ENCODE peak calls at places on chromosomes 1 and 21, in nine cellular contexts. B is lower lobe of right lung, W is esophagus squamous epithelium, J is WERI-Rb-1, D is AG10803, O is lower leg skin, S is HFF-Myc, G is coronary artery, U is cardiac fibroblast. I is an unnamed sample.

GRCh38 chr1:64019818-64020217 is 183.6 kb upstream of the UBE2U start:
- DNase-seq in S (no peak), W (no peak), D (peak), G (no peak), J (peak), B (no peak), U (peak), O (no peak), I (peak)

GRCh38 chr1:44786138-44786840 is 1.7 kb downstream of the BEST4 start:
- DNase-seq in B (peak), O (no peak), J (peak), U (peak), S (no peak), W (no peak), D (peak), G (peak), I (peak)

GRCh38 chr1:109299087-109299983 is 7.5 kb downstream of the MYBPHL start:
- DNase-seq in J (no peak), U (peak), B (no peak), S (no peak), G (no peak), D (peak), O (no peak), W (no peak), I (peak)

GRCh38 chr1:22808846-22809501 is 98.3 kb downstream of the EPHB2 start:
- DNase-seq in J (peak), D (peak), G (no peak), B (peak), O (no peak), S (peak), W (no peak), U (peak), I (peak)

GRCh38 chr1:207967703-207968102 is 56.8 kb upstream of the CD34 start:
- DNase-seq in B (no peak), U (no peak), J (no peak), S (no peak), O (no peak), G (no peak), D (no peak), W (no peak), I (no peak)

GRCh38 chr1:41980872-41981653 is 62.3 kb upstream of the HIVEP3 start:
- DNase-seq in O (peak), U (no peak), B (no peak), W (no peak), J (no peak), D (peak), S (no peak), G (no peak), I (peak)

GRCh38 chr1:21065851-21066250 is 110.8 kb downstream of the EIF4G3 start:
- DNase-seq in G (no peak), S (no peak), D (no peak), O (no peak), B (no peak), J (no peak), W (no peak), U (no peak), I (no peak)

GRCh38 chr21:35227774-35228173 is 178.7 kb upstream of the RUNX1 start:
- DNase-seq in O (no peak), B (no peak), W (no peak), G (no peak), D (no peak), J (no peak), S (no peak), U (no peak), I (no peak)

GRCh38 chr1:208093754-208094719 is 150.1 kb downstream of the PLXNA2 start:
- DNase-seq in U (peak), D (peak), O (peak), B (peak), W (no peak), G (no peak), J (peak), S (no peak), I (peak)

GRCh38 chr1:229629251-229629650 is 3.2 kb downstream of the URB2 start:
- DNase-seq in B (no peak), W (no peak), O (no peak), J (no peak), D (no peak), U (peak), S (no peak), G (no peak), I (peak)

GRCh38 chr21:43591468-43592050 is 67.7 kb downstream of the HSF2BP start:
- DNase-seq in U (peak), G (no peak), S (no peak), W (no peak), J (no peak), O (no peak), D (no peak), B (no peak), I (peak)

DNA sequence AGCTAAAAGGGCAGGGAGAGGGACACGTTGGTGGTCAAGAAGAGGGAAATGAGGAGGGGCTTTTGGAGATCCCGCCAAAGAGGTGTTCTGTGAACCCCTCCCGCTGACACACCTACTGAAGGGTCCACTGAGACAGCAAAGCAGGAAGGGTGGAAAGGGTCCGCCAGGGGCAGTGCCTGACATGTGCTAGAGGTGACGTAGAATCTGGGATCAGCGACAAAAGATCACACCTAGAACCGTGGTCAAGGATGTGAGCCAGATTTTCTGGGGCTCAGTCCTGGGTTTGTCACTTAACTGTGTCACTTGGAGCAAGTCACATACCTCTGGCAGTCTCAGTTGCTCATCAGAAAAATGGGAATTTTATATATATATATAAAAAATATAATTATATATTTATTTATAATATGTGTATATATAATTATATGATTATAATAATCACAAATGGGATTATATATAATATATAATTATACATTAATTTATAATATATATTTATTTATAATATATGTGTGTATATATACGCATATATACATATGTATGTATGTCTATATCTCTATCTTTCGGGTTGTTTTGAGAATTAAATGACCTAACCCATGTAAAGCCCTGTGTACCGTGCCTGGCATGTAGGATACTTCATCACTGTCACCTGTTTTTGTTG is 34.9 kb upstream of the ATP5PO start:
- DNase-seq in G (no peak), J (no peak), S (no peak), B (no peak), U (no peak), W (no peak), D (no peak), O (no peak), I (no peak)
- H3K4me3 ChIP-seq in G (no peak), J (no peak), S (no peak), B (no peak), U (no peak), W (no peak), D (no peak), O (no peak), I (no peak)

GRCh38 chr1:188594542-188595235 is 1765.9 kb downstream of the PLA2G4A start:
- DNase-seq in U (no peak), W (no peak), B (no peak), D (no peak), J (no peak), G (no peak), S (no peak), O (no peak), I (no peak)
- TF ChIP-seq CTCF in U (peak), W (no peak), B (no peak), D (no peak), J (no peak), G (no peak), S (no peak), O (no peak), I (peak)

GRCh38 chr1:210775289-210775688 is 358.7 kb downstream of the KCNH1 start:
- DNase-seq in G (no peak), J (no peak), B (no peak), S (no peak), D (no peak), W (no peak), U (no peak), O (no peak), I (no peak)
- H3K4me3 ChIP-seq in G (no peak), J (no peak), B (no peak), S (no peak), D (no peak), W (no peak), U (no peak), O (no peak), I (no peak)

GRCh38 chr1:24861821-24862727 is 68.0 kb downstream of the RUNX3 start:
- DNase-seq in D (no peak), B (peak), W (no peak), J (no peak), G (no peak), S (no peak), U (no peak), O (peak), I (peak)
- TF ChIP-seq CTCF in D (peak), B (no peak), W (no peak), J (no peak), G (no peak), S (no peak), U (peak), O (no peak), I (peak)

DNA sequence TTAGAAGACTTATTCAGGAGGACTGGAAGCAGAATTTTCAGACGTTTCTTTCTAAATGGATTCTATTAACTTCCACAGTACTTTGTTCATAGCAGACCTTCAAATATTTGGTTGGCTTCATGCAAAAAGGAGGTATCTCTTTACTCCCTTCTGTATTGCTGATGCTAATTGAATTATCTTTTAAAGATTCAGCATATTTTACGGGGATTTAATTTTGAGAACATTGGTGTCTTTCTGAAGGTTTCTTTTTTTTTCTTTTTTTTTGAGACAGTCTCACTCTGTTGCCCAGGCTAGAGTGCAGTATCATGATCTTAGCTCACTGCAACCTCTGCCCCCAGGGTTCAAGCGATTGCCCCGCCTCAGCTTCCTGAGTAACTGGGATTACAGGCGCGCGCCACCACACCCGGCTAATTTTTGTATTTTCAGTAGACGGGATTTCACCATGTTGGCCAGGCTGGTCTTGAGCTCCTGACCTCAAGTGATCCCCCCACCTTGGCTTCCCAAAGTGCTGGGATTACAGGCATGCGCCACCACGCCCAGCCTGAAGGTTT is 14.3 kb downstream of the CNST start:
- DNase-seq in J (no peak), D (no peak), G (no peak), O (no peak), S (no peak), W (no peak), B (no peak), U (no peak), I (no peak)
- H3K4me3 ChIP-seq in J (no peak), D (no peak), G (no peak), O (no peak), S (no peak), W (no peak), B (no peak), U (no peak), I (no peak)

DNA sequence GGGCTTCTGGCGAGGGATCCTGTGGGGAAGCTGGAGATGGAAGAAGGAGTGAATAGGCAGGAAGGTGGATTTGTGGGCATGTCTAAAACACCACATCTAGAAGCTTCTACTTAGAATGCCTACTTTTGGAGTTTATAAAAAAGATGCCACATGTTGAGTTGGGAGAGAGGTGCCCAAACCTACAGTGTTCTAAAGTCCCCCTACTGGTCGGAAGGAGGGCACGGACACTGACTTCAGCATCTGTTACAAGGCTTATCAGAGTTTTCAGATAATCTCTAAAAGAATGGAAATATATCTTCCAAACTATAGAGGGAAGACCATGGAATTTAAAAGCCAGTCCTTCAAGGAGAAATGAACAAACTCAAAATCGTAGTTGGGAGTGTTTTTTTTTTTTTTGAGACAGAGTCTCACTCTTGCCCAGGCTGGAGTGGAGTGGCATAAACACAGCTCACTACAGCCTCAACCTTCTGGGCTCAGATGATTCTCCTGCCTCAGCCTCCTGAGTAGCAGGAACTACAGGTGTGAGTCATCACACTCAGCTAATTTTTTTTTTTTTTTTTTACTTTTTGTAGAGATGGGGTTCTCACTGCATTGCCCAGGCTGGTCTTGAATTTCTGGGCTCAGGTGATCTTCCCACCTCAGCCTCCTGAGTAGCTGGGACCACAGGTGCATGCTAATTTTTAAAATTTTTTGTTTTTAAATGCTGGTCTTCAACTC is 14.8 kb downstream of the IBA57 start:
- DNase-seq in D (no peak), J (no peak), U (no peak), B (no peak), W (no peak), O (peak), S (no peak), G (no peak), I (peak)
- TF ChIP-seq CTCF in D (peak), J (no peak), U (peak), B (peak), W (no peak), O (no peak), S (peak), G (no peak), I (peak)